ENCODE peak calls at places on chromosome 15, in six cellular contexts. T is SK-N-SH, P is HCT116, W is K562, O is HepG2, S is GM12878. A is an unnamed sample.

GRCh38 chr15:74776851-74777768 is 4.8 kb upstream of the CSK start:
- DNase-seq in P (no peak), O (no peak), W (no peak), T (peak; percentile 54), S (peak; percentile 86), A (no peak)

GRCh38 chr15:40595219-40595618 is 1.2 kb downstream of the KNL1 start:
- DNase-seq in T (no peak), O (no peak), P (no peak), S (no peak), W (no peak), A (no peak)

GRCh38 chr15:88066758-88067157 is 189.8 kb downstream of the NTRK3 start:
- DNase-seq in T (no peak), O (no peak), S (no peak), P (no peak), W (no peak), A (no peak)

GRCh38 chr15:71921191-71921590 is 110.8 kb downstream of the NR2E3 start:
- DNase-seq in T (no peak), O (no peak), S (no peak), P (no peak), W (no peak), A (no peak)

GRCh38 chr15:33008284-33009011 is 186.1 kb downstream of the FMN1 start:
- DNase-seq in W (no peak), P (no peak), O (no peak), S (no peak), T (no peak), A (no peak)

GRCh38 chr15:89836255-89837133 is 21.8 kb upstream of the ANPEP start:
- DNase-seq in T (no peak), S (no peak), O (no peak), P (no peak), W (no peak), A (no peak)

GRCh38 chr15:56883088-56883487 is 35.4 kb upstream of the TCF12 start:
- DNase-seq in O (no peak), P (no peak), T (no peak), W (no peak), S (no peak), A (no peak)

GRCh38 chr15:67149859-67150824 is 84.7 kb downstream of the SMAD3 start:
- DNase-seq in O (peak; percentile 94), T (no peak), P (peak; percentile 96), W (peak; percentile 59), S (peak; percentile 51), A (no peak)

GRCh38 chr15:39213385-39213840 is 367.5 kb upstream of the THBS1 start:
- DNase-seq in S (no peak), T (no peak), W (peak; percentile 15), P (peak; percentile 84), O (peak; percentile 94), A (peak; percentile 69)

GRCh38 chr15:32834156-32834555 is 116.4 kb downstream of the GREM1 start:
- DNase-seq in O (no peak), W (no peak), S (peak; percentile 39), P (no peak), T (no peak), A (no peak)

GRCh38 chr15:44861917-44862316 is 94.6 kb upstream of the TERB2 start:
- DNase-seq in W (no peak), S (no peak), O (no peak), T (no peak), P (no peak), A (no peak)

GRCh38 chr15:64237677-64238076 is 74.9 kb upstream of the PPIB start:
- DNase-seq in O (no peak), W (no peak), T (no peak), S (no peak), P (no peak), A (no peak)

GRCh38 chr15:47289667-47290066 is 427.6 kb upstream of the SEMA6D start:
- DNase-seq in T (no peak), S (no peak), W (no peak), O (no peak), P (no peak), A (no peak)

GRCh38 chr15:29057856-29058255 is 172.1 kb downstream of the APBA2 start:
- DNase-seq in W (no peak), O (no peak), T (no peak), P (no peak), S (no peak), A (no peak)

GRCh38 chr15:41773729-41774061 is 589 bp upstream of the MAPKBP1 start:
- DNase-seq in O (no peak), S (no peak), T (no peak), P (no peak), W (no peak), A (no peak)

GRCh38 chr15:68598171-68599152 is 19.7 kb downstream of the CORO2B start:
- DNase-seq in S (no peak), W (no peak), P (no peak), O (no peak), T (no peak), A (no peak)

GRCh38 chr15:68597581-68597980 is 18.8 kb downstream of the CORO2B start:
- DNase-seq in T (no peak), S (no peak), P (no peak), O (no peak), W (no peak), A (no peak)

GRCh38 chr15:68601206-68602197 is 22.7 kb downstream of the CORO2B start:
- DNase-seq in S (no peak), P (no peak), T (no peak), W (no peak), O (no peak), A (no peak)

GRCh38 chr15:68599560-68600071 is 20.8 kb downstream of the CORO2B start:
- DNase-seq in W (no peak), O (no peak), S (no peak), P (no peak), T (peak; percentile 91), A (peak; percentile 79)

DNA sequence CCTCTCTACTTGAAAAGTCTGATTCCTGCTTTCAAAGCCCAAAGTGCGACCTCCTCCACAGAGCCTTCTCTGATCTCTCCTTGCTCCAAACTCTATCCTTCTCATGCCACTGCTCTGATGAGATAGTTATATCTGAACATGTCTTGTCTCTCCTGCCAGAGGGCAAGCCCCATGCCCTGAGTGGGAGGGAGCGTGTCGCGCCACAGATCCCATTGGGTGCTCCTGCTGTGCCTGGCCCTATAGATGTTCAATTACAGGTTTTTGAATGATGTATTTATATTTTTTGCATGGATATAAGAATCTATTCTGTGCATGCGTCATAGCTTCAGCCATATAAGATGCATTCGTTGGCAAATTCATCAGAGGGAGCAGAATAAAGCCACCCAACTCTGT is 20.4 kb downstream of the CORO2B start:
- DNase-seq in P (no peak), S (no peak), W (no peak), O (no peak), T (no peak), A (no peak)
- H3K9ac ChIP-seq in P (no peak overlapping the region), S (no peak overlapping the region), W (no peak overlapping the region), O (no peak overlapping the region), T (no peak overlapping the region), A (no peak overlapping the region)

GRCh38 chr15:62994439-62994838 is 48.1 kb upstream of the TPM1 start:
- DNase-seq in O (no peak), W (no peak), S (no peak), P (no peak), T (no peak), A (no peak)

GRCh38 chr15:62989366-62990055 is 53.0 kb upstream of the TPM1 start:
- DNase-seq in S (no peak), W (no peak), O (no peak), P (no peak), T (no peak), A (no peak)

GRCh38 chr15:62988701-62989100 is 53.8 kb upstream of the TPM1 start:
- DNase-seq in O (no peak), W (no peak), S (no peak), T (no peak), P (no peak), A (no peak)

GRCh38 chr15:62993066-62993465 is 49.5 kb upstream of the TPM1 start:
- DNase-seq in W (no peak), T (no peak), P (no peak), O (no peak), S (no peak), A (no peak)

DNA sequence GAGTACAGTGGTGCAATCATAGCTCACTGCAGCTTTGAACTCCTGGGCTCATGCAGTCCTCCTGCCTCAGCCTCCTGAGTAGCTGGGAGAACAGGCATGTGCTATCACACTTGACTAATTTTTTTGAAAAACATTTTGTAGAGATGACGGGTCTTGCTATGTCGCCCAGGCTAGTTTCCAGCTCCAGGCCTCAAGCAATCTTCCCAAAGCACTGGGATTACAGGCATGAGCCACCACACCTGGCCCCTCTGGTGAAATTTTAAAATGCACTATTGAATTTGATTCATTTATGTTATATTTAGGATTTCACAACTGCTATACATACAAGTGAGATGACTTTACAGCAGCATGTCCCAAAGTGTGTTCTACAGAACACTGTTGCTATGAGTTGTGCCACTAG is 50.8 kb upstream of the TPM1 start:
- DNase-seq in W (no peak), T (no peak), P (no peak), S (no peak), O (no peak), A (no peak)
- TF ChIP-seq JUND in W (no peak), T (no peak), P (no peak), S (no peak), O (no peak), A (no peak)

GRCh38 chr15:98953950-98954349 is 53.6 kb downstream of the PGPEP1L start:
- DNase-seq in W (no peak), P (no peak), S (no peak), O (no peak), T (no peak), A (no peak)

GRCh38 chr15:98955980-98956723 is 51.4 kb downstream of the PGPEP1L start:
- DNase-seq in P (no peak), T (no peak), W (no peak), S (no peak), O (no peak), A (no peak)

GRCh38 chr15:98955331-98955730 is 52.3 kb downstream of the PGPEP1L start:
- DNase-seq in S (no peak), O (no peak), T (no peak), P (no peak), W (no peak), A (no peak)

GRCh38 chr15:98953000-98953776 is 54.4 kb downstream of the PGPEP1L start:
- DNase-seq in P (no peak), T (no peak), W (no peak), S (peak; percentile 80), O (no peak), A (no peak)

GRCh38 chr15:98954411-98954810 is 53.2 kb downstream of the PGPEP1L start:
- DNase-seq in W (no peak), O (no peak), P (no peak), S (peak; percentile 24), T (peak; percentile 72), A (no peak)
- H3K9ac ChIP-seq in W (no peak overlapping the region), O (no peak overlapping the region), P (no peak overlapping the region), S (no peak overlapping the region), T (no peak overlapping the region), A (no peak overlapping the region)

DNA sequence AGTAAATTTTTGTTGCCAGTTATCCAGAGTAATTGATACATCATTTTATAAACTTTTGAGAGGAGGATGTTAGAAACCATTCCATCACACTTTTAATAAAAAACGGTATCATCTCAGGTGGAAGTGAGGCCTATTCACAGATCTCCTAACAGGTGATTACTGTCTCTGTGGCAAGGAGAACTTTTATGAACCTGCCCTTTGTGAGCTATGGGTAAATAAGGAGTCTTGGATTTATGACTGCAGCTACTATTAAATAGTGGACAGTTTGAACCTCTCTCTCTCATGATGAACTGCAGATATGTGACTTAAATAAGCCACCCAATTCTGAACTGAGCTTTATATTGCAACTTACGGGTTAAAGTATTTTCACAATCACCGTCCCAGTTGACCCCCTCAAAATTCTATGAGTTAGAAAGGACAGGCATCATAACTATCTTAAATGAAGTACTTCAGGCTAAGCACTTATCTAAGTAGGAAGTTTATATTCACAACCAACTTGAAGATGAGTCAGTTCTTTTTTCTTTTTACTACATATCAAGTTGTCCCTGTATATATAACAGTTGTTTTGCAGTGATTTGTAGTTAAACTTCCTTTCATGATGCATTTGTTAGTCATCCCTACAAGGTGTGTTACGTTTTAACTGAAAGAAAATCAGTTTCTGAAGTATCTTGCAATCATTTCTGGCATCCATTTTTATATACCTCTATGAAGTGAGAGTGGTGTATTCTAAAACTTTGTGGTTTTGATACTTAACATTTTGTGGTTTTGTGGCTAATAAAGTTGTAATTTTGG is 45.9 kb downstream of the ZFAND6 start:
- DNase-seq in T (no peak), O (no peak), W (no peak), S (no peak), P (no peak), A (no peak)
- TF ChIP-seq JUND in T (peak; percentile 58), O (no peak), W (no peak), S (no peak), P (no peak), A (no peak)